ENCODE peak calls at places on chromosomes 3 and 15, in eight cellular contexts. One of them, this sample, is unnamed.

GRCh38 chr15:79743032-79743431 is 153.8 kb downstream of the MTHFS start:
- DNase-seq in sigmoid colon: no peak
- DNase-seq in heart left ventricle: no peak
- DNase-seq in osteoblast: no peak
- DNase-seq in neuronal stem cell: no peak
- DNase-seq in cardiac muscle cell: no peak
- DNase-seq in mammary epithelial cell: peak; percentile 9
- DNase-seq in CD8-positive, alpha-beta T cell: no peak
- DNase-seq in this sample: no peak

GRCh38 chr3:171358891-171359218 is 101.3 kb downstream of the TNIK start:
- DNase-seq in sigmoid colon: no peak
- DNase-seq in heart left ventricle: no peak
- DNase-seq in osteoblast: no peak
- DNase-seq in neuronal stem cell: no peak
- DNase-seq in cardiac muscle cell: no peak
- DNase-seq in mammary epithelial cell: no peak
- DNase-seq in CD8-positive, alpha-beta T cell: no peak
- DNase-seq in this sample: no peak

GRCh38 chr3:172106989-172107388 is 67.6 kb downstream of the FNDC3B start:
- DNase-seq in sigmoid colon: no peak
- DNase-seq in heart left ventricle: no peak
- DNase-seq in osteoblast: no peak
- DNase-seq in neuronal stem cell: no peak
- DNase-seq in cardiac muscle cell: peak; percentile 20
- DNase-seq in mammary epithelial cell: no peak
- DNase-seq in CD8-positive, alpha-beta T cell: peak; percentile 35
- DNase-seq in this sample: no peak

GRCh38 chr3:105394177-105394576 is 27.5 kb downstream of the ALCAM start:
- DNase-seq in sigmoid colon: no peak
- DNase-seq in heart left ventricle: no peak
- DNase-seq in osteoblast: no peak
- DNase-seq in neuronal stem cell: no peak
- DNase-seq in cardiac muscle cell: no peak
- DNase-seq in mammary epithelial cell: no peak
- DNase-seq in CD8-positive, alpha-beta T cell: no peak
- DNase-seq in this sample: no peak

GRCh38 chr15:70715840-70716510 is 47.4 kb downstream of the UACA start:
- DNase-seq in sigmoid colon: no peak
- DNase-seq in heart left ventricle: no peak
- DNase-seq in osteoblast: peak; percentile 69
- DNase-seq in neuronal stem cell: no peak
- DNase-seq in cardiac muscle cell: no peak
- DNase-seq in mammary epithelial cell: no peak
- DNase-seq in CD8-positive, alpha-beta T cell: no peak
- DNase-seq in this sample: peak; percentile 33

GRCh38 chr3:2303567-2303966 is 204.9 kb downstream of the CNTN4 start:
- DNase-seq in sigmoid colon: no peak
- DNase-seq in heart left ventricle: no peak
- DNase-seq in osteoblast: no peak
- DNase-seq in neuronal stem cell: peak; percentile 57
- DNase-seq in cardiac muscle cell: peak; percentile 85
- DNase-seq in mammary epithelial cell: no peak
- DNase-seq in CD8-positive, alpha-beta T cell: no peak
- DNase-seq in this sample: peak; percentile 33

GRCh38 chr3:16067837-16068471 is 106.5 kb upstream of the GALNT15 start:
- DNase-seq in sigmoid colon: no peak
- DNase-seq in heart left ventricle: no peak
- DNase-seq in osteoblast: no peak
- DNase-seq in neuronal stem cell: no peak
- DNase-seq in cardiac muscle cell: no peak
- DNase-seq in mammary epithelial cell: peak; percentile 57
- DNase-seq in CD8-positive, alpha-beta T cell: no peak
- DNase-seq in this sample: peak; percentile 73

GRCh38 chr3:42035816-42036482 is 55.2 kb upstream of the TRAK1 start:
- DNase-seq in sigmoid colon: no peak
- DNase-seq in heart left ventricle: peak; percentile 63
- DNase-seq in osteoblast: no peak
- DNase-seq in neuronal stem cell: no peak
- DNase-seq in cardiac muscle cell: peak; percentile 23
- DNase-seq in mammary epithelial cell: no peak
- DNase-seq in CD8-positive, alpha-beta T cell: no peak
- DNase-seq in this sample: no peak

GRCh38 chr3:48472923-48473616 is 26.5 kb downstream of the ATRIP start:
- DNase-seq in sigmoid colon: peak; percentile 96
- DNase-seq in heart left ventricle: peak; percentile 94
- DNase-seq in osteoblast: peak; percentile 99
- DNase-seq in neuronal stem cell: peak; percentile 84
- DNase-seq in cardiac muscle cell: peak; percentile 83
- DNase-seq in mammary epithelial cell: peak; percentile 89
- DNase-seq in CD8-positive, alpha-beta T cell: peak; percentile 85
- DNase-seq in this sample: peak; percentile 93

GRCh38 chr15:36961956-36962355 is 138.4 kb downstream of the MEIS2 start:
- DNase-seq in sigmoid colon: no peak
- DNase-seq in heart left ventricle: no peak
- DNase-seq in osteoblast: no peak
- DNase-seq in neuronal stem cell: no peak
- DNase-seq in cardiac muscle cell: no peak
- DNase-seq in mammary epithelial cell: no peak
- DNase-seq in CD8-positive, alpha-beta T cell: no peak
- DNase-seq in this sample: no peak

GRCh38 chr15:73892446-73893226 is 19.3 kb downstream of the TBC1D21 start:
- DNase-seq in sigmoid colon: no peak
- DNase-seq in heart left ventricle: no peak
- DNase-seq in osteoblast: no peak
- DNase-seq in neuronal stem cell: no peak
- DNase-seq in cardiac muscle cell: no peak
- DNase-seq in mammary epithelial cell: no peak
- DNase-seq in CD8-positive, alpha-beta T cell: no peak
- DNase-seq in this sample: no peak

GRCh38 chr15:77481670-77482069 is 61.0 kb downstream of the HMG20A start:
- DNase-seq in sigmoid colon: no peak
- DNase-seq in heart left ventricle: no peak
- DNase-seq in osteoblast: no peak
- DNase-seq in neuronal stem cell: no peak
- DNase-seq in cardiac muscle cell: no peak
- DNase-seq in mammary epithelial cell: peak; percentile 37
- DNase-seq in CD8-positive, alpha-beta T cell: no peak
- DNase-seq in this sample: no peak

GRCh38 chr3:131285456-131285855 is 96.1 kb upstream of the NUDT16 start:
- DNase-seq in sigmoid colon: no peak
- DNase-seq in heart left ventricle: no peak
- DNase-seq in osteoblast: no peak
- DNase-seq in neuronal stem cell: no peak
- DNase-seq in cardiac muscle cell: no peak
- DNase-seq in mammary epithelial cell: no peak
- DNase-seq in CD8-positive, alpha-beta T cell: no peak
- DNase-seq in this sample: no peak

GRCh38 chr3:126852536-126852935 is 130.4 kb upstream of the PLXNA1 start:
- DNase-seq in sigmoid colon: peak; percentile 27
- DNase-seq in heart left ventricle: no peak
- DNase-seq in osteoblast: no peak
- DNase-seq in neuronal stem cell: no peak
- DNase-seq in cardiac muscle cell: no peak
- DNase-seq in mammary epithelial cell: no peak
- DNase-seq in CD8-positive, alpha-beta T cell: no peak
- DNase-seq in this sample: no peak

GRCh38 chr15:58498821-58499580 is 67.2 kb downstream of the LIPC start:
- DNase-seq in sigmoid colon: no peak
- DNase-seq in heart left ventricle: no peak
- DNase-seq in osteoblast: peak; percentile 86
- DNase-seq in neuronal stem cell: no peak
- DNase-seq in cardiac muscle cell: no peak
- DNase-seq in mammary epithelial cell: no peak
- DNase-seq in CD8-positive, alpha-beta T cell: no peak
- DNase-seq in this sample: no peak

GRCh38 chr3:115577000-115577399 is 46.3 kb upstream of the GAP43 start:
- DNase-seq in sigmoid colon: no peak
- DNase-seq in heart left ventricle: no peak
- DNase-seq in osteoblast: no peak
- DNase-seq in neuronal stem cell: no peak
- DNase-seq in cardiac muscle cell: no peak
- DNase-seq in mammary epithelial cell: no peak
- DNase-seq in CD8-positive, alpha-beta T cell: no peak
- DNase-seq in this sample: no peak

GRCh38 chr3:134711284-134711683 is 60.5 kb upstream of the KY start:
- DNase-seq in sigmoid colon: no peak
- DNase-seq in heart left ventricle: no peak
- DNase-seq in osteoblast: peak; percentile 13
- DNase-seq in neuronal stem cell: no peak
- DNase-seq in cardiac muscle cell: no peak
- DNase-seq in mammary epithelial cell: no peak
- DNase-seq in CD8-positive, alpha-beta T cell: no peak
- DNase-seq in this sample: no peak

GRCh38 chr3:123605789-123606234 is 21.0 kb upstream of the HACD2 start:
- DNase-seq in sigmoid colon: no peak
- DNase-seq in heart left ventricle: no peak
- DNase-seq in osteoblast: no peak
- DNase-seq in neuronal stem cell: no peak
- DNase-seq in cardiac muscle cell: no peak
- DNase-seq in mammary epithelial cell: peak; percentile 91
- DNase-seq in CD8-positive, alpha-beta T cell: no peak
- DNase-seq in this sample: no peak

GRCh38 chr3:46661776-46662766 is 31.4 kb downstream of the ALS2CL start:
- DNase-seq in sigmoid colon: peak; percentile 39
- DNase-seq in heart left ventricle: peak; percentile 8
- DNase-seq in osteoblast: peak; percentile 62
- DNase-seq in neuronal stem cell: no peak
- DNase-seq in cardiac muscle cell: no peak
- DNase-seq in mammary epithelial cell: no peak
- DNase-seq in CD8-positive, alpha-beta T cell: no peak
- DNase-seq in this sample: peak; percentile 37

GRCh38 chr3:79286882-79287281 is 480.9 kb downstream of the ROBO1 start:
- DNase-seq in sigmoid colon: no peak
- DNase-seq in heart left ventricle: no peak
- DNase-seq in osteoblast: no peak
- DNase-seq in neuronal stem cell: no peak
- DNase-seq in cardiac muscle cell: no peak
- DNase-seq in mammary epithelial cell: no peak
- DNase-seq in CD8-positive, alpha-beta T cell: no peak
- DNase-seq in this sample: no peak
- H3K27ac ChIP-seq in sigmoid colon: no peak overlapping the region
- H3K27ac ChIP-seq in heart left ventricle: no peak overlapping the region
- H3K27ac ChIP-seq in osteoblast: no peak overlapping the region
- H3K27ac ChIP-seq in neuronal stem cell: no peak overlapping the region
- H3K27ac ChIP-seq in cardiac muscle cell: no peak overlapping the region
- H3K27ac ChIP-seq in mammary epithelial cell: no peak overlapping the region
- H3K27ac ChIP-seq in CD8-positive, alpha-beta T cell: no peak overlapping the region
- H3K27ac ChIP-seq in this sample: no peak overlapping the region

GRCh38 chr3:9660972-9661371 is 11.7 kb downstream of the MTMR14 start:
- DNase-seq in sigmoid colon: no peak
- DNase-seq in heart left ventricle: no peak
- DNase-seq in osteoblast: no peak
- DNase-seq in neuronal stem cell: no peak
- DNase-seq in cardiac muscle cell: no peak
- DNase-seq in mammary epithelial cell: no peak
- DNase-seq in CD8-positive, alpha-beta T cell: no peak
- DNase-seq in this sample: no peak
- H3K36me3 ChIP-seq in sigmoid colon: peaks cover 100% of the 10 kb centered on the region
- H3K36me3 ChIP-seq in heart left ventricle: peaks cover 100% of the 10 kb centered on the region
- H3K36me3 ChIP-seq in osteoblast: peaks cover 49% of the 10 kb centered on the region
- H3K36me3 ChIP-seq in neuronal stem cell: peaks cover 17% of the 10 kb centered on the region
- H3K36me3 ChIP-seq in cardiac muscle cell: peaks cover 21% of the 10 kb centered on the region
- H3K36me3 ChIP-seq in mammary epithelial cell: peaks cover 9% of the 10 kb centered on the region
- H3K36me3 ChIP-seq in CD8-positive, alpha-beta T cell: peaks cover 36% of the 10 kb centered on the region
- H3K36me3 ChIP-seq in this sample: peaks cover 19% of the 10 kb centered on the region

GRCh38 chr3:11568503-11569155 is 75.1 kb downstream of the VGLL4 start:
- DNase-seq in sigmoid colon: peak; percentile 93
- DNase-seq in heart left ventricle: peak; percentile 81
- DNase-seq in osteoblast: peak; percentile 99
- DNase-seq in neuronal stem cell: no peak
- DNase-seq in cardiac muscle cell: no peak
- DNase-seq in mammary epithelial cell: peak; percentile 92
- DNase-seq in CD8-positive, alpha-beta T cell: no peak
- DNase-seq in this sample: no peak

GRCh38 chr3:11566478-11566877 is 77.2 kb downstream of the VGLL4 start:
- DNase-seq in sigmoid colon: no peak
- DNase-seq in heart left ventricle: no peak
- DNase-seq in osteoblast: peak; percentile 4
- DNase-seq in neuronal stem cell: no peak
- DNase-seq in cardiac muscle cell: no peak
- DNase-seq in mammary epithelial cell: no peak
- DNase-seq in CD8-positive, alpha-beta T cell: no peak
- DNase-seq in this sample: no peak

GRCh38 chr3:11569156-11569741 is 74.5 kb downstream of the VGLL4 start:
- DNase-seq in sigmoid colon: no peak
- DNase-seq in heart left ventricle: no peak
- DNase-seq in osteoblast: no peak
- DNase-seq in neuronal stem cell: no peak
- DNase-seq in cardiac muscle cell: no peak
- DNase-seq in mammary epithelial cell: no peak
- DNase-seq in CD8-positive, alpha-beta T cell: no peak
- DNase-seq in this sample: no peak

GRCh38 chr3:11566916-11567315 is 76.8 kb downstream of the VGLL4 start:
- DNase-seq in sigmoid colon: no peak
- DNase-seq in heart left ventricle: no peak
- DNase-seq in osteoblast: no peak
- DNase-seq in neuronal stem cell: no peak
- DNase-seq in cardiac muscle cell: no peak
- DNase-seq in mammary epithelial cell: no peak
- DNase-seq in CD8-positive, alpha-beta T cell: no peak
- DNase-seq in this sample: no peak

GRCh38 chr3:11567516-11568467 is 75.9 kb downstream of the VGLL4 start:
- DNase-seq in sigmoid colon: no peak
- DNase-seq in heart left ventricle: no peak
- DNase-seq in osteoblast: peak; percentile 98
- DNase-seq in neuronal stem cell: no peak
- DNase-seq in cardiac muscle cell: no peak
- DNase-seq in mammary epithelial cell: peak; percentile 92
- DNase-seq in CD8-positive, alpha-beta T cell: no peak
- DNase-seq in this sample: no peak
- H3K4me1 ChIP-seq in sigmoid colon: peaks cover 58% of the 10 kb centered on the region
- H3K4me1 ChIP-seq in heart left ventricle: peaks cover 51% of the 10 kb centered on the region
- H3K4me1 ChIP-seq in osteoblast: peaks cover 50% of the 10 kb centered on the region
- H3K4me1 ChIP-seq in neuronal stem cell: no peaks in the 10 kb centered on the region
- H3K4me1 ChIP-seq in cardiac muscle cell: no peaks in the 10 kb centered on the region
- H3K4me1 ChIP-seq in mammary epithelial cell: peaks cover 63% of the 10 kb centered on the region
- H3K4me1 ChIP-seq in CD8-positive, alpha-beta T cell: no peaks in the 10 kb centered on the region
- H3K4me1 ChIP-seq in this sample: peaks cover 11% of the 10 kb centered on the region

GRCh38 chr3:9405756-9406155 is 8.3 kb downstream of the SETD5 start:
- DNase-seq in sigmoid colon: no peak
- DNase-seq in heart left ventricle: no peak
- DNase-seq in osteoblast: no peak
- DNase-seq in neuronal stem cell: no peak
- DNase-seq in cardiac muscle cell: no peak
- DNase-seq in mammary epithelial cell: peak; percentile 52
- DNase-seq in CD8-positive, alpha-beta T cell: no peak
- DNase-seq in this sample: no peak

GRCh38 chr3:9402410-9403228 is 5.2 kb downstream of the SETD5 start:
- DNase-seq in sigmoid colon: no peak
- DNase-seq in heart left ventricle: peak; percentile 23
- DNase-seq in osteoblast: no peak
- DNase-seq in neuronal stem cell: peak; percentile 80
- DNase-seq in cardiac muscle cell: peak; percentile 81
- DNase-seq in mammary epithelial cell: no peak
- DNase-seq in CD8-positive, alpha-beta T cell: no peak
- DNase-seq in this sample: peak; percentile 91

GRCh38 chr3:9401986-9402385 is 4.6 kb downstream of the SETD5 start:
- DNase-seq in sigmoid colon: no peak
- DNase-seq in heart left ventricle: no peak
- DNase-seq in osteoblast: no peak
- DNase-seq in neuronal stem cell: no peak
- DNase-seq in cardiac muscle cell: no peak
- DNase-seq in mammary epithelial cell: no peak
- DNase-seq in CD8-positive, alpha-beta T cell: no peak
- DNase-seq in this sample: no peak

GRCh38 chr3:9404680-9405079 is 7.3 kb downstream of the SETD5 start:
- DNase-seq in sigmoid colon: no peak
- DNase-seq in heart left ventricle: no peak
- DNase-seq in osteoblast: no peak
- DNase-seq in neuronal stem cell: no peak
- DNase-seq in cardiac muscle cell: peak; percentile 14
- DNase-seq in mammary epithelial cell: peak; percentile 39
- DNase-seq in CD8-positive, alpha-beta T cell: no peak
- DNase-seq in this sample: no peak

GRCh38 chr3:9403463-9403862 is 6.0 kb downstream of the SETD5 start:
- DNase-seq in sigmoid colon: no peak
- DNase-seq in heart left ventricle: no peak
- DNase-seq in osteoblast: no peak
- DNase-seq in neuronal stem cell: no peak
- DNase-seq in cardiac muscle cell: no peak
- DNase-seq in mammary epithelial cell: no peak
- DNase-seq in CD8-positive, alpha-beta T cell: no peak
- DNase-seq in this sample: no peak
- H3K27ac ChIP-seq in sigmoid colon: peak overlapping the region; percentile 99
- H3K27ac ChIP-seq in heart left ventricle: no peak overlapping the region
- H3K27ac ChIP-seq in osteoblast: no peak overlapping the region
- H3K27ac ChIP-seq in neuronal stem cell: no peak overlapping the region
- H3K27ac ChIP-seq in cardiac muscle cell: peak overlapping the region; percentile 99
- H3K27ac ChIP-seq in mammary epithelial cell: no peak overlapping the region
- H3K27ac ChIP-seq in CD8-positive, alpha-beta T cell: no peak overlapping the region
- H3K27ac ChIP-seq in this sample: peak overlapping the region; percentile 12